ENCODE peak calls at places on chromosomes 11 and 22, in four cellular contexts. One of them, this sample, is unnamed.

GRCh38 chr22:49590851-49591445 is 236.7 kb downstream of the BRD1 start:
- DNase-seq in chondrocyte: no peak
- DNase-seq in lower lobe of right lung: peak
- DNase-seq in CD4-positive, CD25-positive, alpha-beta regulatory T cell: no peak
- DNase-seq in this sample: no peak

GRCh38 chr22:35894937-35895708 is 133.5 kb downstream of the RBFOX2 start:
- DNase-seq in CD4-positive, CD25-positive, alpha-beta regulatory T cell: no peak
- DNase-seq in lower lobe of right lung: no peak
- DNase-seq in chondrocyte: no peak
- DNase-seq in this sample: peak

GRCh38 chr11:97463891-97464290 is 1074.1 kb downstream of the JRKL start:
- DNase-seq in CD4-positive, CD25-positive, alpha-beta regulatory T cell: no peak
- DNase-seq in lower lobe of right lung: no peak
- DNase-seq in chondrocyte: no peak
- DNase-seq in this sample: no peak

GRCh38 chr22:22878801-22879674 is 8.6 kb upstream of the IGLL5 start:
- DNase-seq in CD4-positive, CD25-positive, alpha-beta regulatory T cell: no peak
- DNase-seq in chondrocyte: no peak
- DNase-seq in lower lobe of right lung: no peak
- DNase-seq in this sample: no peak

GRCh38 chr11:1087961-1088926 is 13.6 kb downstream of the MUC2 start:
- DNase-seq in lower lobe of right lung: peak
- DNase-seq in chondrocyte: peak
- DNase-seq in CD4-positive, CD25-positive, alpha-beta regulatory T cell: no peak
- DNase-seq in this sample: peak

GRCh38 chr22:48089601-48090331 is 1327.3 kb downstream of the TBC1D22A start:
- DNase-seq in chondrocyte: no peak
- DNase-seq in lower lobe of right lung: no peak
- DNase-seq in CD4-positive, CD25-positive, alpha-beta regulatory T cell: no peak
- DNase-seq in this sample: no peak

GRCh38 chr22:41508770-41509170 is 35.5 kb downstream of the POLR3H start:
- DNase-seq in lower lobe of right lung: no peak
- DNase-seq in CD4-positive, CD25-positive, alpha-beta regulatory T cell: no peak
- DNase-seq in chondrocyte: no peak
- DNase-seq in this sample: peak

GRCh38 chr11:64971421-64972233 is at the start of gene MAJIN:
- DNase-seq in CD4-positive, CD25-positive, alpha-beta regulatory T cell: peak
- DNase-seq in chondrocyte: peak
- DNase-seq in lower lobe of right lung: peak
- DNase-seq in this sample: peak

GRCh38 chr11:110093407-110094297 is 460 bp downstream of the ZC3H12C start:
- DNase-seq in CD4-positive, CD25-positive, alpha-beta regulatory T cell: no peak
- DNase-seq in chondrocyte: peak
- DNase-seq in lower lobe of right lung: peak
- DNase-seq in this sample: peak

GRCh38 chr11:10622108-10622507 is 53.6 kb upstream of the LYVE1 start:
- DNase-seq in CD4-positive, CD25-positive, alpha-beta regulatory T cell: no peak
- DNase-seq in chondrocyte: no peak
- DNase-seq in lower lobe of right lung: no peak
- DNase-seq in this sample: no peak

GRCh38 chr22:23908561-23909205 is 14.5 kb downstream of the MIF start:
- DNase-seq in CD4-positive, CD25-positive, alpha-beta regulatory T cell: no peak
- DNase-seq in lower lobe of right lung: no peak
- DNase-seq in chondrocyte: no peak
- DNase-seq in this sample: no peak